ENCODE peak calls at places on chromosomes 1 and 21, in eight cellular contexts. One of them, this sample, is unnamed.

GRCh38 chr1:23910553-23911246 is 2.5 kb downstream of the CNR2 start:
- DNase-seq in BJ: no peak
- DNase-seq in heart right ventricle: no peak
- DNase-seq in AG10803: no peak
- DNase-seq in HFF-Myc: no peak
- DNase-seq in Peyer's patch: peak; percentile 66
- DNase-seq in HCT116: no peak
- DNase-seq in fibroblast of the aortic adventitia: no peak
- DNase-seq in this sample: no peak

GRCh38 chr21:23014021-23014420 is 2015.8 kb downstream of the NCAM2 start:
- DNase-seq in HFF-Myc: no peak
- DNase-seq in BJ: no peak
- DNase-seq in Peyer's patch: no peak
- DNase-seq in AG10803: no peak
- DNase-seq in HCT116: no peak
- DNase-seq in heart right ventricle: no peak
- DNase-seq in fibroblast of the aortic adventitia: no peak
- DNase-seq in this sample: no peak

GRCh38 chr1:217525773-217526490 is 105.0 kb downstream of the GPATCH2 start:
- DNase-seq in AG10803: peak; percentile 23
- DNase-seq in heart right ventricle: no peak
- DNase-seq in fibroblast of the aortic adventitia: peak; percentile 63
- DNase-seq in HCT116: no peak
- DNase-seq in BJ: no peak
- DNase-seq in Peyer's patch: no peak
- DNase-seq in HFF-Myc: no peak
- DNase-seq in this sample: no peak

GRCh38 chr1:117210831-117211261 is at the start of gene VTCN1:
- DNase-seq in heart right ventricle: no peak
- DNase-seq in HFF-Myc: no peak
- DNase-seq in BJ: no peak
- DNase-seq in AG10803: no peak
- DNase-seq in Peyer's patch: peak; percentile 49
- DNase-seq in HCT116: peak; percentile 43
- DNase-seq in fibroblast of the aortic adventitia: no peak
- DNase-seq in this sample: no peak

GRCh38 chr1:228837817-228838716 is 102.8 kb downstream of the RHOU start:
- DNase-seq in heart right ventricle: no peak
- DNase-seq in HCT116: peak; percentile 81
- DNase-seq in BJ: peak; percentile 39
- DNase-seq in Peyer's patch: peak; percentile 84
- DNase-seq in AG10803: peak; percentile 49
- DNase-seq in HFF-Myc: peak; percentile 78
- DNase-seq in fibroblast of the aortic adventitia: peak; percentile 95
- DNase-seq in this sample: peak; percentile 39

GRCh38 chr1:12112711-12113161 is 49.6 kb downstream of the TNFRSF8 start:
- DNase-seq in HCT116: no peak
- DNase-seq in fibroblast of the aortic adventitia: no peak
- DNase-seq in heart right ventricle: no peak
- DNase-seq in HFF-Myc: no peak
- DNase-seq in AG10803: peak; percentile 41
- DNase-seq in BJ: no peak
- DNase-seq in Peyer's patch: no peak
- DNase-seq in this sample: no peak

GRCh38 chr1:40153073-40153770 is 8.0 kb upstream of the RLF start:
- DNase-seq in AG10803: peak; percentile 71
- DNase-seq in BJ: no peak
- DNase-seq in HFF-Myc: peak; percentile 25
- DNase-seq in Peyer's patch: peak; percentile 55
- DNase-seq in HCT116: peak; percentile 62
- DNase-seq in fibroblast of the aortic adventitia: peak; percentile 85
- DNase-seq in heart right ventricle: no peak
- DNase-seq in this sample: peak; percentile 6

GRCh38 chr1:150620919-150621318 is 8.5 kb downstream of the ENSA start:
- DNase-seq in Peyer's patch: no peak
- DNase-seq in heart right ventricle: no peak
- DNase-seq in HCT116: no peak
- DNase-seq in fibroblast of the aortic adventitia: no peak
- DNase-seq in AG10803: no peak
- DNase-seq in BJ: no peak
- DNase-seq in HFF-Myc: no peak
- DNase-seq in this sample: no peak

GRCh38 chr1:184152502-184152901 is 101.0 kb downstream of the TSEN15 start:
- DNase-seq in Peyer's patch: no peak
- DNase-seq in fibroblast of the aortic adventitia: peak; percentile 64
- DNase-seq in HCT116: no peak
- DNase-seq in BJ: no peak
- DNase-seq in HFF-Myc: no peak
- DNase-seq in AG10803: peak; percentile 30
- DNase-seq in heart right ventricle: no peak
- DNase-seq in this sample: no peak

GRCh38 chr1:38038836-38039235 is 7.8 kb downstream of the POU3F1 start:
- DNase-seq in heart right ventricle: no peak
- DNase-seq in HCT116: no peak
- DNase-seq in fibroblast of the aortic adventitia: peak; percentile 43
- DNase-seq in HFF-Myc: no peak
- DNase-seq in BJ: no peak
- DNase-seq in Peyer's patch: no peak
- DNase-seq in AG10803: peak; percentile 56
- DNase-seq in this sample: no peak

GRCh38 chr21:46661211-46661625 is 25.7 kb downstream of the PRMT2 start:
- DNase-seq in HCT116: no peak
- DNase-seq in BJ: no peak
- DNase-seq in Peyer's patch: no peak
- DNase-seq in fibroblast of the aortic adventitia: peak; percentile 83
- DNase-seq in AG10803: peak; percentile 85
- DNase-seq in heart right ventricle: peak; percentile 65
- DNase-seq in HFF-Myc: peak; percentile 41
- DNase-seq in this sample: peak; percentile 70

GRCh38 chr1:8204823-8205222 is 113.1 kb upstream of the SLC45A1 start:
- DNase-seq in fibroblast of the aortic adventitia: peak; percentile 82
- DNase-seq in Peyer's patch: no peak
- DNase-seq in heart right ventricle: no peak
- DNase-seq in AG10803: peak; percentile 70
- DNase-seq in BJ: no peak
- DNase-seq in HFF-Myc: no peak
- DNase-seq in HCT116: no peak
- DNase-seq in this sample: no peak

GRCh38 chr1:83970119-83970518 is 28.8 kb downstream of the TTLL7 start:
- DNase-seq in HCT116: no peak
- DNase-seq in BJ: no peak
- DNase-seq in AG10803: no peak
- DNase-seq in Peyer's patch: no peak
- DNase-seq in HFF-Myc: no peak
- DNase-seq in heart right ventricle: no peak
- DNase-seq in fibroblast of the aortic adventitia: no peak
- DNase-seq in this sample: no peak

GRCh38 chr1:93613895-93614294 is 67.7 kb downstream of the BCAR3 start:
- DNase-seq in AG10803: peak; percentile 86
- DNase-seq in HFF-Myc: no peak
- DNase-seq in HCT116: no peak
- DNase-seq in Peyer's patch: no peak
- DNase-seq in heart right ventricle: peak; percentile 46
- DNase-seq in BJ: no peak
- DNase-seq in fibroblast of the aortic adventitia: peak; percentile 88
- DNase-seq in this sample: no peak

GRCh38 chr1:235411489-235412486 is 44.6 kb downstream of the TBCE start:
- DNase-seq in heart right ventricle: no peak
- DNase-seq in HFF-Myc: no peak
- DNase-seq in BJ: no peak
- DNase-seq in Peyer's patch: peak; percentile 71
- DNase-seq in HCT116: no peak
- DNase-seq in AG10803: peak; percentile 12
- DNase-seq in fibroblast of the aortic adventitia: no peak
- DNase-seq in this sample: no peak

GRCh38 chr21:44925027-44925755 is 4.5 kb upstream of the ITGB2 start:
- DNase-seq in heart right ventricle: no peak
- DNase-seq in HFF-Myc: no peak
- DNase-seq in Peyer's patch: no peak
- DNase-seq in AG10803: peak; percentile 83
- DNase-seq in fibroblast of the aortic adventitia: peak; percentile 84
- DNase-seq in HCT116: no peak
- DNase-seq in BJ: no peak
- DNase-seq in this sample: no peak

GRCh38 chr1:234862944-234863515 is 253.1 kb upstream of the IRF2BP2 start:
- DNase-seq in HFF-Myc: peak; percentile 41
- DNase-seq in fibroblast of the aortic adventitia: peak; percentile 48
- DNase-seq in HCT116: no peak
- DNase-seq in heart right ventricle: peak; percentile 76
- DNase-seq in BJ: peak; percentile 47
- DNase-seq in AG10803: peak; percentile 84
- DNase-seq in Peyer's patch: peak; percentile 74
- DNase-seq in this sample: no peak

GRCh38 chr1:113292660-113293626 is 97.4 kb upstream of the MAGI3 start:
- DNase-seq in HFF-Myc: no peak
- DNase-seq in BJ: no peak
- DNase-seq in Peyer's patch: peak; percentile 60
- DNase-seq in AG10803: no peak
- DNase-seq in fibroblast of the aortic adventitia: no peak
- DNase-seq in heart right ventricle: no peak
- DNase-seq in HCT116: no peak
- DNase-seq in this sample: no peak

GRCh38 chr1:44808938-44809917 is 905 bp downstream of the BTBD19 start:
- DNase-seq in Peyer's patch: peak; percentile 92
- DNase-seq in heart right ventricle: peak; percentile 55
- DNase-seq in fibroblast of the aortic adventitia: peak; percentile 70
- DNase-seq in BJ: no peak
- DNase-seq in HCT116: no peak
- DNase-seq in AG10803: peak; percentile 85
- DNase-seq in HFF-Myc: no peak
- DNase-seq in this sample: no peak

GRCh38 chr1:87169250-87169910 is 159.3 kb upstream of the LMO4 start:
- DNase-seq in BJ: no peak
- DNase-seq in heart right ventricle: no peak
- DNase-seq in HFF-Myc: no peak
- DNase-seq in fibroblast of the aortic adventitia: no peak
- DNase-seq in AG10803: no peak
- DNase-seq in HCT116: no peak
- DNase-seq in Peyer's patch: no peak
- DNase-seq in this sample: no peak

GRCh38 chr1:12619396-12620141 is 1.6 kb upstream of the DHRS3 start:
- DNase-seq in HFF-Myc: peak; percentile 65
- DNase-seq in HCT116: peak; percentile 74
- DNase-seq in AG10803: peak; percentile 90
- DNase-seq in Peyer's patch: peak; percentile 94
- DNase-seq in fibroblast of the aortic adventitia: peak; percentile 93
- DNase-seq in heart right ventricle: peak; percentile 87
- DNase-seq in BJ: no peak
- DNase-seq in this sample: peak; percentile 73

GRCh38 chr1:175844877-175845276 is 101.5 kb upstream of the TNR start:
- DNase-seq in AG10803: no peak
- DNase-seq in heart right ventricle: no peak
- DNase-seq in Peyer's patch: no peak
- DNase-seq in HFF-Myc: no peak
- DNase-seq in fibroblast of the aortic adventitia: no peak
- DNase-seq in HCT116: no peak
- DNase-seq in BJ: no peak
- DNase-seq in this sample: no peak
- TF ChIP-seq CTCF in AG10803: no peak
- TF ChIP-seq CTCF in heart right ventricle: no peak
- TF ChIP-seq CTCF in Peyer's patch: no peak
- TF ChIP-seq CTCF in HFF-Myc: no peak
- TF ChIP-seq CTCF in fibroblast of the aortic adventitia: no peak
- TF ChIP-seq CTCF in HCT116: no peak
- TF ChIP-seq CTCF in BJ: no peak
- TF ChIP-seq CTCF in this sample: no peak

DNA sequence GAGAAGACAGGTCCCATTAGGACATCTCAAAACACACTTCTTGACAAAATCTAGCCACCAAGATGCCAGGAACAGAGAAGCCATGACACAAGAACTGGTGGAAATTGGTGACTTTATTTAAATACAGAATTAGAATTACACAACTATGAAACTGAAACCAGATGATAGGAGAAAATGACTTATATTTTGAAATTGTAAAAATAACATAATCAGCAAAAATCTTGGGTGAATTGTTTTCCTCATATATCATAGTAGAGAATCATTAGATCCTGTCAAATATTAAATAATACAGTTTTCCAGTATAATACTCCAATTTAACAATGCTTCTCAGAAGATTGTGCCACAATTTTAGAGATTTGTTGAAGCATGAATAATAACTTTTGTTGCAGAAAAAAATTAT is 81.5 kb upstream of the MROH9 start:
- DNase-seq in BJ: no peak
- DNase-seq in AG10803: no peak
- DNase-seq in HFF-Myc: no peak
- DNase-seq in Peyer's patch: no peak
- DNase-seq in fibroblast of the aortic adventitia: no peak
- DNase-seq in HCT116: no peak
- DNase-seq in heart right ventricle: no peak
- DNase-seq in this sample: no peak
- H3K4me3 ChIP-seq in BJ: no peak overlapping the region
- H3K4me3 ChIP-seq in AG10803: no peak overlapping the region
- H3K4me3 ChIP-seq in HFF-Myc: no peak overlapping the region
- H3K4me3 ChIP-seq in Peyer's patch: no peak overlapping the region
- H3K4me3 ChIP-seq in fibroblast of the aortic adventitia: no peak overlapping the region
- H3K4me3 ChIP-seq in HCT116: no peak overlapping the region
- H3K4me3 ChIP-seq in heart right ventricle: no peak overlapping the region
- H3K4me3 ChIP-seq in this sample: no peak overlapping the region

DNA sequence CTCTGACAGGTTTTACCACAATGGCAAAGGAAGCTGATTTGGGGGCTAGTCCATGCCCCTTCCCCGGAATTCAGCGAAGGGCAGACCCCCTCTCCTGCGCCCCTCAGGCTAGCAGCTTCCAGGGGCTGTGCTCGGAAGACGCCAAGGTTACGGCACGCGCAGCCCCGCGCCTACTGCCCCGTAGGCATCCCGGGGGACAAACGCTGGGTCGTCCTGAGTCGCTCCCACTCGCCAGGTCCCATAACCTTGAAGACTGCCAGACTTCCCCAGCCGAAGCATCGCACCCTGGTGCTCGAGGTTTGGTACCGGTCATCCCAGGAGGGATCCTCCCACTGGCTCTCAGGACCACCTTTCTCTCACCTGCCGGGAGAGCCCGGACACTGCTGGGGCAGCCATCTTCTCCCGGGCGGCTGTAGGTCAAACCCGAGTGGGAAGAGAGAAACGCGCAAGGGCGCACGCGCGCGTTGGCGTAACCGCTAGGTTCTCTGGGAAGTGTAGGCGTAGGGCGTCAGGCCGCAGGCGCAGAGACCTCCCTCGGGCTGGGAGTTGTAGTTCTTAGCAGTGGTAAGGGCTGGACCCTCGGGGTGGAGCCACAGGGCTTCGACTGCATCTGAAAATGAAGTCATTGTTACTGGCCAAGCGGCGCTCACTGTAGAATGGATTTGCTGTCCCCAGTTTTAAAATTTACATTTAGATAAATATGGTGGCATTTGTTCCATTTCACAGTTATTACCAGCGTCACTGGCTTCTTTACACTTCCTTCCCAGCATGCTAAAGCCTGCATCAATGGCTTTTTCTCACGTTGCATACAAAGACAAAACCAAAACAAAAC is at the start of gene ATP5PO:
- DNase-seq in HFF-Myc: peak; percentile 96
- DNase-seq in fibroblast of the aortic adventitia: peak; percentile 97
- DNase-seq in AG10803: peak; percentile 96
- DNase-seq in HCT116: peak; percentile 94
- DNase-seq in BJ: peak; percentile 91
- DNase-seq in heart right ventricle: peak; percentile 98
- DNase-seq in Peyer's patch: peak; percentile 99
- DNase-seq in this sample: peak; percentile 99
- TF ChIP-seq CTCF in HFF-Myc: no peak
- TF ChIP-seq CTCF in fibroblast of the aortic adventitia: no peak
- TF ChIP-seq CTCF in AG10803: peak; percentile 0
- TF ChIP-seq CTCF in HCT116: no peak
- TF ChIP-seq CTCF in BJ: no peak
- TF ChIP-seq CTCF in heart right ventricle: no peak
- TF ChIP-seq CTCF in Peyer's patch: peak; percentile 10
- TF ChIP-seq CTCF in this sample: no peak

GRCh38 chr1:226662704-226663326 is 76.3 kb downstream of the ITPKB start:
- DNase-seq in HFF-Myc: peak; percentile 91
- DNase-seq in BJ: peak; percentile 95
- DNase-seq in AG10803: peak; percentile 90
- DNase-seq in HCT116: peak; percentile 46
- DNase-seq in heart right ventricle: peak; percentile 54
- DNase-seq in Peyer's patch: peak; percentile 94
- DNase-seq in fibroblast of the aortic adventitia: peak; percentile 95
- DNase-seq in this sample: peak; percentile 91
- H3K4me3 ChIP-seq in HFF-Myc: peak overlapping the region; percentile 8
- H3K4me3 ChIP-seq in BJ: no peak overlapping the region
- H3K4me3 ChIP-seq in AG10803: peak overlapping the region; percentile 27
- H3K4me3 ChIP-seq in HCT116: peak overlapping the region; percentile 36
- H3K4me3 ChIP-seq in heart right ventricle: no peak overlapping the region
- H3K4me3 ChIP-seq in Peyer's patch: no peak overlapping the region
- H3K4me3 ChIP-seq in fibroblast of the aortic adventitia: no peak overlapping the region
- H3K4me3 ChIP-seq in this sample: peak overlapping the region; percentile 11

This sample was measured in BE2C.